ENCODE peak calls at places on chromosome 10, in nine cellular contexts. One of them, this sample, is unnamed.

GRCh38 chr10:46517541-46517940 is 38.9 kb downstream of the GPRIN2 start:
- DNase-seq in left ventricle myocardium inferior: no peak
- DNase-seq in mesendoderm: no peak
- DNase-seq in naive thymus-derived CD4-positive, alpha-beta T cell: no peak
- DNase-seq in AG10803: no peak
- DNase-seq in fibroblast of lung: no peak
- DNase-seq in right lobe of liver: no peak
- DNase-seq in HepG2: no peak
- DNase-seq in astrocyte: no peak
- DNase-seq in this sample: no peak

GRCh38 chr10:1156921-1157614 is 100.9 kb downstream of the WDR37 start:
- DNase-seq in AG10803: no peak
- DNase-seq in mesendoderm: no peak
- DNase-seq in naive thymus-derived CD4-positive, alpha-beta T cell: no peak
- DNase-seq in astrocyte: no peak
- DNase-seq in HepG2: no peak
- DNase-seq in fibroblast of lung: no peak
- DNase-seq in right lobe of liver: no peak
- DNase-seq in left ventricle myocardium inferior: no peak
- DNase-seq in this sample: no peak

GRCh38 chr10:92604841-92605240 is 11.9 kb downstream of the KIF11 start:
- DNase-seq in left ventricle myocardium inferior: no peak
- DNase-seq in astrocyte: no peak
- DNase-seq in right lobe of liver: no peak
- DNase-seq in fibroblast of lung: no peak
- DNase-seq in naive thymus-derived CD4-positive, alpha-beta T cell: no peak
- DNase-seq in AG10803: no peak
- DNase-seq in mesendoderm: no peak
- DNase-seq in HepG2: no peak
- DNase-seq in this sample: no peak

GRCh38 chr10:114616516-114616915 is 41.6 kb downstream of the ABLIM1 start:
- DNase-seq in fibroblast of lung: no peak
- DNase-seq in astrocyte: no peak
- DNase-seq in left ventricle myocardium inferior: no peak
- DNase-seq in HepG2: no peak
- DNase-seq in naive thymus-derived CD4-positive, alpha-beta T cell: no peak
- DNase-seq in right lobe of liver: no peak
- DNase-seq in AG10803: no peak
- DNase-seq in mesendoderm: no peak
- DNase-seq in this sample: no peak

GRCh38 chr10:132500781-132501415 is 36.7 kb upstream of the INPP5A start:
- DNase-seq in naive thymus-derived CD4-positive, alpha-beta T cell: no peak
- DNase-seq in astrocyte: no peak
- DNase-seq in HepG2: no peak
- DNase-seq in AG10803: no peak
- DNase-seq in right lobe of liver: no peak
- DNase-seq in mesendoderm: no peak
- DNase-seq in fibroblast of lung: no peak
- DNase-seq in left ventricle myocardium inferior: no peak
- DNase-seq in this sample: no peak

GRCh38 chr10:48494611-48495010 is 110.3 kb downstream of the ARHGAP22 start:
- DNase-seq in fibroblast of lung: no peak
- DNase-seq in AG10803: no peak
- DNase-seq in left ventricle myocardium inferior: no peak
- DNase-seq in astrocyte: no peak
- DNase-seq in right lobe of liver: no peak
- DNase-seq in naive thymus-derived CD4-positive, alpha-beta T cell: no peak
- DNase-seq in HepG2: no peak
- DNase-seq in mesendoderm: no peak
- DNase-seq in this sample: no peak

GRCh38 chr10:126658928-126659327 is 11.6 kb downstream of the C10orf90 start:
- DNase-seq in AG10803: no peak
- DNase-seq in naive thymus-derived CD4-positive, alpha-beta T cell: no peak
- DNase-seq in mesendoderm: no peak
- DNase-seq in fibroblast of lung: no peak
- DNase-seq in HepG2: no peak
- DNase-seq in astrocyte: no peak
- DNase-seq in right lobe of liver: no peak
- DNase-seq in left ventricle myocardium inferior: no peak
- DNase-seq in this sample: no peak

GRCh38 chr10:94630017-94630688 is 53.4 kb upstream of the CYP2C18 start:
- DNase-seq in naive thymus-derived CD4-positive, alpha-beta T cell: no peak
- DNase-seq in HepG2: peak; percentile 21
- DNase-seq in AG10803: peak; percentile 26
- DNase-seq in astrocyte: peak; percentile 6
- DNase-seq in right lobe of liver: no peak
- DNase-seq in mesendoderm: peak; percentile 48
- DNase-seq in fibroblast of lung: peak; percentile 36
- DNase-seq in left ventricle myocardium inferior: no peak
- DNase-seq in this sample: no peak

GRCh38 chr10:10598297-10598696 is 419.4 kb upstream of the CELF2 start:
- DNase-seq in fibroblast of lung: no peak
- DNase-seq in HepG2: no peak
- DNase-seq in AG10803: no peak
- DNase-seq in right lobe of liver: no peak
- DNase-seq in mesendoderm: no peak
- DNase-seq in astrocyte: no peak
- DNase-seq in left ventricle myocardium inferior: no peak
- DNase-seq in naive thymus-derived CD4-positive, alpha-beta T cell: no peak
- DNase-seq in this sample: no peak

GRCh38 chr10:3886666-3887251 is 101.8 kb upstream of the KLF6 start:
- DNase-seq in astrocyte: peak; percentile 97
- DNase-seq in HepG2: peak; percentile 90
- DNase-seq in mesendoderm: peak; percentile 83
- DNase-seq in right lobe of liver: no peak
- DNase-seq in left ventricle myocardium inferior: no peak
- DNase-seq in fibroblast of lung: peak; percentile 88
- DNase-seq in AG10803: peak; percentile 88
- DNase-seq in naive thymus-derived CD4-positive, alpha-beta T cell: no peak
- DNase-seq in this sample: peak; percentile 91
- H3K4me3 ChIP-seq in astrocyte: peak overlapping the region; percentile 14
- H3K4me3 ChIP-seq in HepG2: peak overlapping the region; percentile 2
- H3K4me3 ChIP-seq in mesendoderm: no peak overlapping the region
- H3K4me3 ChIP-seq in right lobe of liver: no peak overlapping the region
- H3K4me3 ChIP-seq in left ventricle myocardium inferior: peak overlapping the region; percentile 32
- H3K4me3 ChIP-seq in fibroblast of lung: peak overlapping the region; percentile 6
- H3K4me3 ChIP-seq in AG10803: no peak overlapping the region
- H3K4me3 ChIP-seq in naive thymus-derived CD4-positive, alpha-beta T cell: no peak overlapping the region
- H3K4me3 ChIP-seq in this sample: no peak overlapping the region

GRCh38 chr10:31099664-31100063 is 68.0 kb upstream of the ZNF438 start:
- DNase-seq in left ventricle myocardium inferior: no peak
- DNase-seq in astrocyte: peak; percentile 57
- DNase-seq in right lobe of liver: no peak
- DNase-seq in AG10803: no peak
- DNase-seq in naive thymus-derived CD4-positive, alpha-beta T cell: no peak
- DNase-seq in mesendoderm: no peak
- DNase-seq in HepG2: peak; percentile 6
- DNase-seq in fibroblast of lung: no peak
- DNase-seq in this sample: no peak
- H3K4me3 ChIP-seq in left ventricle myocardium inferior: no peak overlapping the region
- H3K4me3 ChIP-seq in astrocyte: no peak overlapping the region
- H3K4me3 ChIP-seq in right lobe of liver: no peak overlapping the region
- H3K4me3 ChIP-seq in AG10803: no peak overlapping the region
- H3K4me3 ChIP-seq in naive thymus-derived CD4-positive, alpha-beta T cell: no peak overlapping the region
- H3K4me3 ChIP-seq in mesendoderm: no peak overlapping the region
- H3K4me3 ChIP-seq in HepG2: no peak overlapping the region
- H3K4me3 ChIP-seq in fibroblast of lung: no peak overlapping the region
- H3K4me3 ChIP-seq in this sample: no peak overlapping the region

DNA sequence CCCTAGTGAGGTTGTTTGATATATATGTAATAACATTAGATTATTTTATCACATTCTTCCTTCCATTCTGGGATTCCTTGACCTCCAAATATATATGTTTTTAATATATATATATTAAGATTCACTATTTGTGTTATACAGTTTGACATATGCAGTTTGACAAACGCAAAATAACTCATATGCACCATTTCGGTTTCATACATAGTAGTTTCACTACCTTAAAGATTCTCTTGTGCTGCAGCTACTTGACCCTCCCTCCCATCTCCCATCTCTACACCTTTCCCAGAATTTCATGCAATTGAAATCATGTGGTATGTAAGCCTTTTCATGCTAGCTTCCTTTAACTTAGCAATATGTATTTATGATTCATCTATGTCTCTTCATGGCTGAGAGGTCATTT is 1244.4 kb downstream of the SORCS3 start:
- DNase-seq in naive thymus-derived CD4-positive, alpha-beta T cell: no peak
- DNase-seq in mesendoderm: no peak
- DNase-seq in right lobe of liver: no peak
- DNase-seq in fibroblast of lung: no peak
- DNase-seq in AG10803: no peak
- DNase-seq in left ventricle myocardium inferior: no peak
- DNase-seq in astrocyte: no peak
- DNase-seq in HepG2: no peak
- DNase-seq in this sample: no peak
- H3K4me3 ChIP-seq in naive thymus-derived CD4-positive, alpha-beta T cell: no peak overlapping the region
- H3K4me3 ChIP-seq in mesendoderm: no peak overlapping the region
- H3K4me3 ChIP-seq in right lobe of liver: no peak overlapping the region
- H3K4me3 ChIP-seq in fibroblast of lung: no peak overlapping the region
- H3K4me3 ChIP-seq in AG10803: no peak overlapping the region
- H3K4me3 ChIP-seq in left ventricle myocardium inferior: no peak overlapping the region
- H3K4me3 ChIP-seq in astrocyte: no peak overlapping the region
- H3K4me3 ChIP-seq in HepG2: no peak overlapping the region
- H3K4me3 ChIP-seq in this sample: no peak overlapping the region

GRCh38 chr10:32952094-32952493 is 5.9 kb downstream of the ITGB1 start:
- DNase-seq in astrocyte: no peak
- DNase-seq in mesendoderm: no peak
- DNase-seq in fibroblast of lung: no peak
- DNase-seq in naive thymus-derived CD4-positive, alpha-beta T cell: no peak
- DNase-seq in right lobe of liver: no peak
- DNase-seq in AG10803: no peak
- DNase-seq in HepG2: no peak
- DNase-seq in left ventricle myocardium inferior: no peak
- DNase-seq in this sample: no peak

GRCh38 chr10:32951111-32951510 is 6.9 kb downstream of the ITGB1 start:
- DNase-seq in astrocyte: no peak
- DNase-seq in right lobe of liver: no peak
- DNase-seq in naive thymus-derived CD4-positive, alpha-beta T cell: no peak
- DNase-seq in fibroblast of lung: no peak
- DNase-seq in mesendoderm: no peak
- DNase-seq in left ventricle myocardium inferior: no peak
- DNase-seq in HepG2: no peak
- DNase-seq in AG10803: no peak
- DNase-seq in this sample: no peak

GRCh38 chr10:32953277-32953927 is 4.6 kb downstream of the ITGB1 start:
- DNase-seq in naive thymus-derived CD4-positive, alpha-beta T cell: no peak
- DNase-seq in AG10803: no peak
- DNase-seq in left ventricle myocardium inferior: peak; percentile 18
- DNase-seq in right lobe of liver: no peak
- DNase-seq in HepG2: no peak
- DNase-seq in fibroblast of lung: no peak
- DNase-seq in astrocyte: no peak
- DNase-seq in mesendoderm: no peak
- DNase-seq in this sample: no peak

GRCh38 chr10:32954080-32954479 is 4.0 kb downstream of the ITGB1 start:
- DNase-seq in mesendoderm: no peak
- DNase-seq in astrocyte: no peak
- DNase-seq in AG10803: no peak
- DNase-seq in naive thymus-derived CD4-positive, alpha-beta T cell: no peak
- DNase-seq in right lobe of liver: no peak
- DNase-seq in fibroblast of lung: no peak
- DNase-seq in left ventricle myocardium inferior: no peak
- DNase-seq in HepG2: no peak
- DNase-seq in this sample: no peak

GRCh38 chr10:32952541-32953276 is 5.3 kb downstream of the ITGB1 start:
- DNase-seq in astrocyte: no peak
- DNase-seq in naive thymus-derived CD4-positive, alpha-beta T cell: no peak
- DNase-seq in right lobe of liver: no peak
- DNase-seq in mesendoderm: no peak
- DNase-seq in HepG2: no peak
- DNase-seq in fibroblast of lung: no peak
- DNase-seq in left ventricle myocardium inferior: no peak
- DNase-seq in AG10803: no peak
- DNase-seq in this sample: no peak
- H3K4me3 ChIP-seq in astrocyte: peak overlapping the region; percentile 94
- H3K4me3 ChIP-seq in naive thymus-derived CD4-positive, alpha-beta T cell: no peak overlapping the region
- H3K4me3 ChIP-seq in right lobe of liver: no peak overlapping the region
- H3K4me3 ChIP-seq in mesendoderm: no peak overlapping the region
- H3K4me3 ChIP-seq in HepG2: no peak overlapping the region
- H3K4me3 ChIP-seq in fibroblast of lung: peak overlapping the region; percentile 86
- H3K4me3 ChIP-seq in left ventricle myocardium inferior: no peak overlapping the region
- H3K4me3 ChIP-seq in AG10803: peak overlapping the region; percentile 1
- H3K4me3 ChIP-seq in this sample: no peak overlapping the region

DNA sequence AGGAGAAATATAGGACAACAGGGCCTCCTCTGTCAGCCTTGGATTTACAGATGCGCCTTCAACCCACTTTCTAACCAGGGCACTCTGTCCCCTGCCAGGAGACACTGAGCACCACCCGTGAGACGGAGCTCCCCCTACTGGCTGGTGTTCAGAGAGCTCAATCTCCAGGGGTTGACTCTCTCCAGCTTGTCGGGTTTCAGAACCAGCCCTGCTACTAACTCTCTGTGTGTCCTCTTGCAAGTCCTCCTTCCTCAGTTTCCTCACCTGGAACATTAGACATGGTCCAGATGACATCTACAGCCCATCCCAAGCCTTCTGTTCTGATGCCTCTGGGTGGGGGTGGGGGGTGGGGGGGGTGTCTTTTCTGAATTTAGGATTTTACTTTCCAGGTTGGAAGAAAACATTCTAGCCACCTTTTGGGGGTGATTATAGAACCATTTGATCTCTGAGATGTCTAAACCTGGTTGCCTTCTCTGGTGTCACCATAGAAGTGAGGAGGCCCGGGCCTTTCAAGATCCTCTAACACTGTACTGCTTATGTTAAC is 411.1 kb upstream of the ZMIZ1 start:
- DNase-seq in mesendoderm: peak; percentile 80
- DNase-seq in left ventricle myocardium inferior: peak; percentile 78
- DNase-seq in right lobe of liver: peak; percentile 79
- DNase-seq in AG10803: peak; percentile 64
- DNase-seq in HepG2: peak; percentile 79
- DNase-seq in fibroblast of lung: peak; percentile 66
- DNase-seq in naive thymus-derived CD4-positive, alpha-beta T cell: peak; percentile 12
- DNase-seq in astrocyte: peak; percentile 41
- DNase-seq in this sample: no peak
- H3K4me3 ChIP-seq in mesendoderm: no peak overlapping the region
- H3K4me3 ChIP-seq in left ventricle myocardium inferior: no peak overlapping the region
- H3K4me3 ChIP-seq in right lobe of liver: no peak overlapping the region
- H3K4me3 ChIP-seq in AG10803: no peak overlapping the region
- H3K4me3 ChIP-seq in HepG2: no peak overlapping the region
- H3K4me3 ChIP-seq in fibroblast of lung: no peak overlapping the region
- H3K4me3 ChIP-seq in naive thymus-derived CD4-positive, alpha-beta T cell: no peak overlapping the region
- H3K4me3 ChIP-seq in astrocyte: no peak overlapping the region
- H3K4me3 ChIP-seq in this sample: no peak overlapping the region

This sample was measured in AG04449.